ENCODE peak calls at places on chromosomes 12 and 14, in seven cellular contexts. U is spleen; Q is CD8-positive, alpha-beta T cell; I is HCT116; L is hepatocyte; D is gastrocnemius medialis; T is heart left ventricle. R is an unnamed sample. For H3K4me1 and H3K36me3, the result is how much of the 10 kb centered on the place peaks cover.

GRCh38 chr14:74981833-74982232 is 20.9 kb upstream of the EIF2B2 start:
- DNase-seq in U (no peak), Q (no peak), I (no peak), L (no peak), D (no peak), T (no peak), R (no peak)

GRCh38 chr12:49982246-49983229 is 9.8 kb downstream of the AQP6 start:
- DNase-seq in U (no peak), Q (no peak), I (no peak), L (no peak), D (no peak), T (no peak), R (no peak)

GRCh38 chr14:37045340-37046061 is 126.9 kb downstream of the SLC25A21 start:
- DNase-seq in U (no peak), Q (no peak), I (no peak), L (no peak), D (no peak), T (no peak), R (no peak)

GRCh38 chr12:65946419-65946818 is 122.1 kb downstream of the HMGA2 start:
- DNase-seq in U (no peak), Q (no peak), I (no peak), L (no peak), D (no peak), T (no peak), R (no peak)

GRCh38 chr14:103259801-103260628 is 74.0 kb upstream of the EIF5 start:
- DNase-seq in U (no peak), Q (no peak), I (no peak), L (no peak), D (no peak), T (no peak), R (no peak)

GRCh38 chr14:76780875-76781647 is 19.8 kb downstream of the VASH1 start:
- DNase-seq in U (peak), Q (no peak), I (no peak), L (no peak), D (no peak), T (no peak), R (no peak)

GRCh38 chr14:72736348-72736747 is 157.6 kb downstream of the DPF3 start:
- DNase-seq in U (no peak), Q (no peak), I (no peak), L (no peak), D (no peak), T (no peak), R (no peak)

GRCh38 chr12:121765573-121765972 is 27.9 kb downstream of the RHOF start:
- DNase-seq in U (no peak), Q (no peak), I (peak), L (peak), D (no peak), T (no peak), R (no peak)

GRCh38 chr12:108955225-108955835 is 65.5 kb downstream of the SVOP start:
- DNase-seq in U (no peak), Q (no peak), I (no peak), L (peak), D (peak), T (peak), R (no peak)

GRCh38 chr14:75459099-75459741 is 31.4 kb downstream of the JDP2 start:
- DNase-seq in U (peak), Q (no peak), I (no peak), L (no peak), D (peak), T (peak), R (no peak)

GRCh38 chr14:22545842-22546721 is 42.9 kb downstream of the DAD1 start:
- DNase-seq in U (no peak), Q (no peak), I (no peak), L (peak), D (no peak), T (no peak), R (peak)

GRCh38 chr14:52413729-52414453 is 99.8 kb downstream of the PTGER2 start:
- DNase-seq in U (no peak), Q (no peak), I (no peak), L (no peak), D (no peak), T (no peak), R (no peak)

GRCh38 chr12:46725332-46725731 is 100.5 kb downstream of the SLC38A4 start:
- DNase-seq in U (no peak), Q (no peak), I (no peak), L (no peak), D (no peak), T (no peak), R (no peak)

GRCh38 chr14:87013583-87013982 is 979.4 kb downstream of the GALC start:
- DNase-seq in U (no peak), Q (no peak), I (no peak), L (no peak), D (no peak), T (no peak), R (no peak)

GRCh38 chr12:60093428-60093827 is 497.6 kb downstream of the SLC16A7 start:
- DNase-seq in U (no peak), Q (no peak), I (no peak), L (no peak), D (no peak), T (no peak), R (no peak)

GRCh38 chr12:46523863-46524770 is 151.5 kb upstream of the SLC38A2 start:
- DNase-seq in U (no peak), Q (peak), I (peak), L (peak), D (no peak), T (no peak), R (no peak)

GRCh38 chr14:99757331-99758070 is 35.7 kb upstream of the EML1 start:
- DNase-seq in U (no peak), Q (no peak), I (peak), L (no peak), D (peak), T (no peak), R (no peak)

GRCh38 chr14:60931206-60931605 is 49.7 kb downstream of the TRMT5 start:
- DNase-seq in U (no peak), Q (no peak), I (no peak), L (no peak), D (peak), T (no peak), R (peak)

GRCh38 chr14:76007852-76008251 is 22.3 kb downstream of the IFT43 start:
- DNase-seq in U (no peak), Q (no peak), I (no peak), L (no peak), D (no peak), T (no peak), R (no peak)

GRCh38 chr14:75297417-75298040 is 18.9 kb downstream of the FOS start:
- DNase-seq in U (no peak), Q (no peak), I (no peak), L (no peak), D (no peak), T (no peak), R (no peak)

DNA sequence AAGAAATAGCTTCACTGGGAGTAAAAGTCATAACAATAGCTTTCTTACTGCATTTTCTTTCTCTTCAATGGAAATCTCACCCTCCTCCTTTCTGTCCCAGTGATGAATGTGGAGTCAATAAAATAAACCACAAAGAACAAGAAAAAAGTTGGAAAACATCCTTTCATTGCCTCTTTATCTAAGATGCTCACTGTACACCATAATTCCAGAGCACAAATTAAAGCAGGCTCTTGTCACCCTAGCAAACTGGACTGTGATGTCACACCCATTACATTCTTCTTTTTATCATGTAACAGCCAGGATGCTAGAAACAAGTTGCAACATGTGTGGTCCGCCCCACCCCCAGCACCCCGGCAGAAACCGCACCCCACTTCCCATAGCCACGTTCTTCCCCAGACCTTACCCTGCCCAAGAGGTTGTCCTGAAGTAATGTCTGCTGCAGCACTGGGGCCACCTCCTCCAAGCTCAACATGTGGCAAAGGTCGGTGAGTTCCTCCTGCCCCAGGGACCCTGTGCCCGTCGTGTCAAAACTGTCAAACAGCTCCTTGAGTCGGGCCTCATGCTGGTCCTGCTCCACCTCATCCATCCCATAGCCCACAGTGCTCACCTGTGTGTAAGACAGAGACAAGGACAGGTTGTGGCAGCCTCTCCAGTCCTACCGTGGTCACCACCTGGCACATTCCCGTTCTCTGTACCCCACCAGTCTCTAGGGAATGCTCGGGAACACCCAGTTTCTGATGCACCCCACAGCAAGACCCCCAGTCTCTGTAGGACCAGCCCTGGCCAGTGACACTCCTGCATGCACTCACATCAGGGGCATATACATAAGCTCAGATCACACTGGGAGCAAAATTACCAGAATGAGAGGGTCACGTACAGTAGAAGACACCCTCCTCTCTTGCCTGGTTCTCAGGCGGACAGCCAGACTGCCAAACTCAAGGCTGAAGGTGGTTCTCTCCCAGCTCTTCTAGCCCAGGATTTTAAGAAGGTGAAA is 9.2 kb downstream of the NIN start:
- DNase-seq in U (peak), Q (peak), I (no peak), L (no peak), D (no peak), T (peak), R (no peak)
- H3K4me1 ChIP-seq in U (half or more), Q (half or more), I (under half), L (under half), D (under half), T (under half), R (under half)

GRCh38 chr12:113269257-113269943 is 48.1 kb downstream of the TPCN1 start:
- DNase-seq in U (no peak), Q (no peak), I (no peak), L (no peak), D (no peak), T (no peak), R (no peak)
- H3K36me3 ChIP-seq in U (half or more), Q (under half), I (under half), L (under half), D (half or more), T (half or more), R (under half)

DNA sequence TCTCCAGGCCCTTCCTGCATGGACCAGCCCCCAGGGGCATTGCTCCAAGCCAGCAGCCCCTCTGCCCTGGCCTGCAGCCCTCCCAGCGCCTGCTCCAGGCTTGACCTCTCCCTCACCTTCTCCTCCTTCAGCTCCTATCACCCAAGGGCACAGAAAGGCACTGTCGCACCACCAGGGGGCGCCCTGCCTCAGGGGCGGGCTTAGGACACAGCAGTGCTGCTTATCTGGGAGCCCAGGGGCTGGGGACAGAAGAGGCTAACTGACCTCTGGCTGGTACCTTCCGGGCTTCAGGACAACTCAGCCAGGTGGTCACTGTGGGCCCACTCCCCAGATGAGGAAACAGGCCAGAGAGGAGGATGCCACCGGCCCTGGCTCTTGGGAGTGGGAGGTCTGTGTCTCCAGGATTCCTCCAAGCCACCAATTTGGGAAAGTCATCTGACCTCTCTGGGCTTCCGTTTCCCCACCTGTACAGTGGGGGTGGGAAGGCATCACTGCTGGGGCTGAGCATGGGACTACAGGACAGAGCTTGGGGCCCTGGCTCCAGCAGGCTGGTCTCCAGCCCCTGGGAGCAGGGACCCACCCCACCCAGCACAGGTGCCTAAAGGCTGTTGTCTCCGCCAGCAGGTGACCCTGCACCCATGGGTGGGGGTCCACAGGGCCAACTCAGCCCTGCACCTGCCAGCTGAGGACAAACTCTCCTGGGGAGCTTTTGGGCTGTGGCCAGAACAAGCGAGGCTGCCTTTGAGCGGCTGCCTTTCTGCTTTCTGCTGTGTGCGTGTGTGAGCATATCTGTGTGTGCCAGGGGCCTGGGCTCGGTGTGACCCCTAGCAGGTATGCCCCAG is 25.5 kb upstream of the GPR132 start:
- DNase-seq in U (peak), Q (peak), I (peak), L (peak), D (peak), T (peak), R (peak)
- H3K27ac ChIP-seq in U (peak), Q (no peak), I (peak), L (peak), D (no peak), T (peak), R (no peak)

GRCh38 chr14:91325211-91325610 is 80.7 kb upstream of the GPR68 start:
- DNase-seq in U (peak), Q (peak), I (no peak), L (no peak), D (no peak), T (no peak), R (no peak)

GRCh38 chr14:91326514-91326832 is 82.0 kb upstream of the GPR68 start:
- DNase-seq in U (no peak), Q (no peak), I (no peak), L (no peak), D (no peak), T (no peak), R (no peak)

GRCh38 chr14:91323031-91323430 is 78.5 kb upstream of the GPR68 start:
- DNase-seq in U (peak), Q (no peak), I (no peak), L (no peak), D (no peak), T (no peak), R (no peak)

GRCh38 chr14:91323671-91324605 is 79.4 kb upstream of the GPR68 start:
- DNase-seq in U (peak), Q (peak), I (peak), L (peak), D (peak), T (peak), R (peak)

DNA sequence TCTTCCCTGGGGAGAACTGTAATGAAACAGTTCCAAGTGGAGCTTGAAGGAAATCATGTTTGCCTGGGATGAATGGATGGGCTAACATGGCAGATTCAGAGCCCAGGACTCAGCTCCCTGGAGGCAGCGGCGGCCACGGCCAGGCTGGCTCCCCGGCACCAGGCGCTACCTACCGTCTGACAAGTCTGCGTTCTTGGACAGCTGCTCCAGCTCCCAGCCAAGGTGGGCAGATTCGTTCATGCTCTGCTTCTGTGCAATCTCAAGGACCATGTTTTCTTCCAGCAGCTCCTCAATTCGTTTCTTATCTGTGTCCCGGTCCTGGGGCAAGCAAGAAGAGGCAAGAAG is 80.1 kb upstream of the GPR68 start:
- DNase-seq in U (peak), Q (no peak), I (no peak), L (no peak), D (no peak), T (no peak), R (no peak)
- H3K4me1 ChIP-seq in U (half or more), Q (half or more), I (under half), L (under half), D (under half), T (half or more), R (under half)

DNA sequence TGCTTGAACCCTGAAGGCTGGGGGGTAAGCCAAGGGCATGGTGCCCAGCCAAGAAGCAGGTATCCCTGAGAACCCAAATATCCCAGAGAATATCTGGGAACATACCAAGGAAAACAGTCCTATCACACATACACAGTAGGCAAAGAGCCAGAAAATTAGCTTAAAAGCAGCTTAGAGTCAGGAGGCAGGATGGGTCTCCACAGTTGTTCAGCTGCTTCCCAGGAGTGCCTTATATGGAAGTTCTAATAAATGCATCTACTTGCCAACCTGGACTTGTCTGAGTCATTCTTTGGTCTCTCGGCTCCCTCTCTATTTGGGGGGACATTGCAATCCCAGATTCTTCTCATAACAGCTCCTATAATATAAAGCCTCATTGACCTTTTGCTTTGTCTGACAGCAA is 9.0 kb upstream of the GPR135 start:
- DNase-seq in U (no peak), Q (no peak), I (no peak), L (no peak), D (no peak), T (no peak), R (no peak)
- H3K36me3 ChIP-seq in U (under half), Q (under half), I (under half), L (under half), D (half or more), T (under half), R (under half)

DNA sequence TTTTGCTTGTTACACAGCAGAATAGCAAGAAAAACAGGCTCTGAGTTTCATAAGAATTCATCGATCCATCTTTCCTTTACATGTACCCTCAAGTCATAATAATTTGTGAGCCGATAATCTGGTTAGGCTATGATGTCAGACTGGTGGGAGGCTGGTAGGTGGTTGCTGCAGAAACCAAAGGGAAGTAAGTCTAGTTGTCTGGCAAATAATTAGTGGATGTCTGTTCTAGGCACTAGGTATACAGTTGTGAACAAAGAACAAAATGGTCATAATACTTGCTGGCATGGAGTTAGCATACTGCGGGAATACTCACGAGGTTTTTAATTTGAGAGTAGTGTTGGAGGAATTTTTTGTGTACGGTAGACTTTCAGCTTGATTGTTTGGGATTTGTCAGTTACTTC is 8.8 kb downstream of the SUSD6 start:
- DNase-seq in U (no peak), Q (no peak), I (no peak), L (no peak), D (no peak), T (no peak), R (no peak)
- H3K27ac ChIP-seq in U (peak), Q (no peak), I (no peak), L (no peak), D (no peak), T (peak), R (no peak)

GRCh38 chr12:67666605-67667004 is 18.1 kb downstream of the DYRK2 start:
- DNase-seq in U (no peak), Q (no peak), I (no peak), L (no peak), D (no peak), T (no peak), R (no peak)
- H3K4me1 ChIP-seq in U (under half), Q (half or more), I (under half), L (under half), D (half or more), T (half or more), R (under half)